ENCODE peak calls at places on chromosomes 12 and 14, in ten cellular contexts. T is right lobe of liver, V is lung, W is heart right ventricle, U is left ventricle myocardium inferior, Z is thoracic aorta, N is IMR-90, Y is fibroblast of lung, O is Peyer's patch, I is hepatocyte. S is an unnamed sample. For H3K9me3 and H3K27me3, the result is how much of the 10 kb centered on the place peaks cover.

GRCh38 chr12:50527086-50527726 is 22.4 kb downstream of the DIP2B start:
- DNase-seq in U (no peak), V (no peak), Z (no peak), T (peak), O (no peak), I (no peak), Y (no peak), N (no peak), W (no peak), S (no peak)

GRCh38 chr12:27335364-27336145 is 2.9 kb downstream of the BMAL2 start:
- DNase-seq in V (no peak), Z (no peak), N (no peak), W (no peak), T (no peak), U (no peak), Y (peak), I (no peak), O (no peak), S (no peak)

GRCh38 chr12:52126605-52127578 is 47.4 kb downstream of the SMIM41 start:
- DNase-seq in U (peak), W (peak), Z (no peak), O (no peak), V (no peak), N (peak), Y (no peak), I (no peak), T (peak), S (peak)

GRCh38 chr14:104881369-104881979 is 16.4 kb downstream of the CEP170B start:
- DNase-seq in Y (no peak), U (peak), O (no peak), N (no peak), I (no peak), W (peak), V (no peak), Z (no peak), T (peak), S (no peak)

GRCh38 chr12:1030779-1031178 is 39.8 kb downstream of the ERC1 start:
- DNase-seq in N (no peak), T (no peak), Z (no peak), W (no peak), O (no peak), U (no peak), Y (no peak), V (no peak), I (no peak), S (no peak)

GRCh38 chr12:106084048-106084671 is 54.6 kb downstream of the NUAK1 start:
- DNase-seq in O (no peak), T (no peak), V (no peak), I (no peak), W (no peak), N (peak), U (no peak), Z (no peak), Y (peak), S (no peak)

GRCh38 chr14:100900837-100901390 is 2.6 kb downstream of the RTL1 start:
- DNase-seq in U (no peak), N (no peak), V (peak), I (peak), W (no peak), O (peak), T (no peak), Z (no peak), Y (peak), S (no peak)

GRCh38 chr14:28635387-28635786 is 131.2 kb upstream of the FOXG1 start:
- DNase-seq in I (peak), Z (no peak), O (no peak), T (no peak), U (no peak), Y (peak), N (peak), V (no peak), W (no peak), S (no peak)

GRCh38 chr14:54715244-54715643 is 148.3 kb downstream of the SAMD4A start:
- DNase-seq in N (peak), Y (peak), O (no peak), V (no peak), U (no peak), W (no peak), Z (no peak), T (no peak), I (no peak), S (no peak)

GRCh38 chr14:91872517-91873470 is 5.5 kb upstream of the TC2N start:
- DNase-seq in I (no peak), T (peak), O (peak), W (peak), U (peak), N (peak), Z (peak), V (peak), Y (peak), S (no peak)

GRCh38 chr12:24039113-24039525 is 89.6 kb upstream of the SOX5 start:
- DNase-seq in I (peak), Y (peak), O (no peak), V (no peak), Z (no peak), W (no peak), U (no peak), T (no peak), N (peak), S (no peak)

GRCh38 chr12:110776410-110776809 is 33.7 kb upstream of the PPP1CC start:
- DNase-seq in W (no peak), I (no peak), Z (no peak), T (no peak), N (no peak), U (no peak), Y (no peak), V (no peak), O (no peak), S (no peak)

GRCh38 chr12:65280306-65280705 is 1.8 kb downstream of the MSRB3 start:
- DNase-seq in I (no peak), Z (no peak), W (no peak), U (no peak), V (no peak), N (peak), T (no peak), O (no peak), Y (peak), S (no peak)

GRCh38 chr12:45338272-45338671 is 122.4 kb downstream of the ANO6 start:
- DNase-seq in U (no peak), O (no peak), T (no peak), Y (peak), W (peak), N (no peak), Z (no peak), V (no peak), I (no peak), S (no peak)

GRCh38 chr14:76957224-76957881 is 71.2 kb downstream of the IRF2BPL start:
- DNase-seq in U (no peak), O (no peak), Z (no peak), Y (no peak), I (no peak), N (no peak), V (no peak), T (no peak), W (no peak), S (no peak)

GRCh38 chr14:53306267-53306721 is 153.2 kb upstream of the DDHD1 start:
- DNase-seq in I (peak), U (peak), O (peak), T (peak), Y (peak), W (peak), V (peak), N (peak), Z (no peak), S (peak)

GRCh38 chr12:77062846-77063461 is 2.4 kb downstream of the E2F7 start:
- DNase-seq in T (no peak), Y (peak), O (peak), Z (no peak), W (peak), N (peak), U (no peak), V (no peak), I (peak), S (no peak)

GRCh38 chr12:1855241-1855640 is 34.9 kb downstream of the LRTM2 start:
- DNase-seq in T (peak), W (no peak), Y (peak), V (no peak), Z (no peak), N (peak), O (no peak), I (no peak), U (no peak), S (no peak)

GRCh38 chr14:28280997-28281598 is 485.5 kb upstream of the FOXG1 start:
- DNase-seq in U (no peak), Z (no peak), N (no peak), W (no peak), O (no peak), T (no peak), Y (no peak), I (no peak), V (no peak), S (no peak)

GRCh38 chr12:1606021-1606622 is 11.7 kb upstream of the FBXL14 start:
- DNase-seq in V (peak), I (peak), N (peak), W (peak), O (peak), U (peak), Y (peak), Z (peak), T (peak), S (peak)

GRCh38 chr12:5577239-5577638 is 145.3 kb downstream of the NTF3 start:
- DNase-seq in W (peak), Z (no peak), I (no peak), O (no peak), U (peak), V (no peak), T (no peak), Y (no peak), N (no peak), S (no peak)

GRCh38 chr12:90280564-90281058 is 572.0 kb upstream of the ATP2B1 start:
- DNase-seq in O (no peak), U (no peak), N (no peak), Z (no peak), I (no peak), V (no peak), Y (peak), W (no peak), T (no peak), S (no peak)

GRCh38 chr12:45050751-45051489 is at the start of gene DBX2:
- DNase-seq in W (no peak), T (no peak), Y (peak), V (no peak), N (no peak), I (peak), O (no peak), U (no peak), Z (no peak), S (no peak)

GRCh38 chr14:104870368-104871144 is 5.5 kb downstream of the CEP170B start:
- DNase-seq in Z (no peak), N (no peak), O (peak), I (no peak), T (peak), Y (no peak), U (peak), V (no peak), W (no peak), S (no peak)

GRCh38 chr14:22383515-22384166 is 205.4 kb downstream of the DAD1 start:
- DNase-seq in U (no peak), Y (no peak), T (no peak), I (no peak), N (no peak), Z (no peak), O (peak), W (no peak), V (peak), S (no peak)

GRCh38 chr12:12466157-12466556 is 96.5 kb downstream of the DUSP16 start:
- DNase-seq in T (no peak), O (peak), Z (no peak), Y (no peak), V (no peak), W (no peak), I (no peak), U (no peak), N (no peak), S (no peak)

GRCh38 chr14:84162658-84163057 is 1367.3 kb upstream of the FLRT2 start:
- DNase-seq in N (no peak), T (no peak), U (no peak), I (no peak), Y (no peak), V (no peak), W (no peak), Z (no peak), O (no peak), S (no peak)
- H3K9me3 ChIP-seq in N (under half), T (under half), U (under half), I (under half), Y (under half), V (under half), W (under half), Z (under half), O (under half), S (under half)

GRCh38 chr12:62934799-62935674 is at the start of gene PPM1H:
- DNase-seq in O (peak), W (peak), V (peak), I (peak), N (peak), U (peak), Z (no peak), Y (no peak), T (peak), S (peak)
- TF ChIP-seq CTCF in O (peak), W (peak), V (no peak), I (peak), N (no peak), U (peak), Z (peak), Y (no peak), T (peak), S (no peak)

GRCh38 chr14:94192534-94192933 is 18.4 kb downstream of the PPP4R4 start:
- DNase-seq in O (no peak), V (no peak), N (no peak), I (no peak), T (no peak), Z (no peak), U (no peak), Y (no peak), W (no peak), S (no peak)
- H3K27me3 ChIP-seq in O (under half), V (under half), N (under half), I (under half), T (under half), Z (under half), U (half or more), Y (under half), W (under half), S (under half)

GRCh38 chr12:95545731-95546490 is 5.4 kb downstream of the USP44 start:
- DNase-seq in Z (no peak), O (no peak), N (no peak), V (no peak), W (no peak), Y (no peak), T (no peak), I (no peak), U (no peak), S (no peak)
- H3K9me3 ChIP-seq in Z (under half), O (under half), N (under half), V (under half), W (under half), Y (under half), T (under half), I (under half), U (under half), S (under half)

GRCh38 chr12:91367234-91367849 is 184.7 kb upstream of the DCN start:
- DNase-seq in Z (no peak), U (no peak), O (no peak), T (no peak), I (no peak), N (peak), W (no peak), V (no peak), Y (peak), S (no peak)
- TF ChIP-seq CTCF in Z (peak), U (peak), O (peak), T (peak), I (peak), N (peak), W (no peak), V (no peak), Y (peak), S (peak)

S was measured in ovary.